ENCODE peak calls at places on chromosomes 2 and 18, in ten cellular contexts. R is mammary epithelial cell; P is GM12865; A is skeletal muscle cell; Z is fibroblast of the aortic adventitia; G is mesenchymal stem cell; W is GM06990; F is CD8-positive, alpha-beta memory T cell; L is Caco-2; B is transverse colon. S is an unnamed sample.

GRCh38 chr2:232863996-232864395 is 6.1 kb upstream of the SNORC start:
- DNase-seq in R (no peak), P (no peak), A (no peak), Z (no peak), G (no peak), W (no peak), F (no peak), L (no peak), B (no peak), S (no peak)

GRCh38 chr2:164066095-164066494 is 330.3 kb upstream of the FIGN start:
- DNase-seq in R (no peak), P (no peak), A (no peak), Z (no peak), G (no peak), W (no peak), F (no peak), L (no peak), B (no peak), S (no peak)

GRCh38 chr2:197992482-197993133 is 188.2 kb downstream of the PLCL1 start:
- DNase-seq in R (no peak), P (peak), A (no peak), Z (no peak), G (no peak), W (no peak), F (no peak), L (no peak), B (no peak), S (no peak)

GRCh38 chr2:96816836-96817702 is 1.0 kb downstream of the CNNM3 start:
- DNase-seq in R (peak), P (peak), A (no peak), Z (peak), G (peak), W (peak), F (no peak), L (no peak), B (no peak), S (no peak)

GRCh38 chr2:232547991-232548390 is 2.4 kb downstream of the TIGD1 start:
- DNase-seq in R (no peak), P (no peak), A (no peak), Z (no peak), G (no peak), W (no peak), F (no peak), L (no peak), B (no peak), S (no peak)

GRCh38 chr2:124482551-124482950 is 457.5 kb downstream of the CNTNAP5 start:
- DNase-seq in R (no peak), P (no peak), A (no peak), Z (no peak), G (no peak), W (no peak), F (no peak), L (no peak), B (no peak), S (no peak)

GRCh38 chr2:206211657-206212255 is 52.1 kb downstream of the EEF1B2 start:
- DNase-seq in R (peak), P (no peak), A (peak), Z (peak), G (peak), W (no peak), F (no peak), L (no peak), B (no peak), S (no peak)

GRCh38 chr18:2854871-2855270 is 8.1 kb downstream of the EMILIN2 start:
- DNase-seq in R (no peak), P (no peak), A (no peak), Z (peak), G (no peak), W (no peak), F (no peak), L (no peak), B (no peak), S (no peak)

GRCh38 chr18:46098616-46098933 is 479 bp upstream of the ATP5F1A start:
- DNase-seq in R (no peak), P (no peak), A (no peak), Z (no peak), G (no peak), W (no peak), F (no peak), L (no peak), B (no peak), S (no peak)
- H3K4me3 ChIP-seq in R (peak), P (peak), A (peak), Z (peak), G (peak), W (peak), F (peak), L (peak), B (peak), S (peak)

DNA sequence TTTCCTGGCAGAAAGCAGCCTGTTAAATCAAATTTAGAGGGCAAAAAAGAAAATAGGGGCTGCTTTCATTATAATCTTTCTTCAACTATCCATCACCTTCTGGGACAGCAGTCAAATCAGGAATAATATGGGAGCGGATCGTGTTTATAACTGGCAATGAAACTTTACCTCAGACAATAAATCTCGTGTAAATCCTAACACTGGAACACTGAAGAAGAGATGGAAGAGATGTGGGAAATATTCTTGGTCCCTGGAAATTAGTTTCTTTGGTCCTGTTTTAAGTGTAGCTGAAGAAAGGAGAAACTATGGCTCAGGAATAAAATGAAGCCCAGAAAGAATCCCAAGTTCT is 77.6 kb upstream of the SERTAD2 start:
- DNase-seq in R (no peak), P (no peak), A (no peak), Z (no peak), G (no peak), W (no peak), F (no peak), L (no peak), B (no peak), S (no peak)
- H3K4me3 ChIP-seq in R (peak), P (peak), A (no peak), Z (peak), G (peak), W (peak), F (peak), L (no peak), B (peak), S (no peak)

GRCh38 chr2:75076088-75076487 is 117.6 kb downstream of the POLE4 start:
- DNase-seq in R (no peak), P (no peak), A (peak), Z (no peak), G (no peak), W (no peak), F (no peak), L (no peak), B (no peak), S (no peak)

GRCh38 chr2:75079575-75079974 is 119.7 kb downstream of the TACR1 start:
- DNase-seq in R (no peak), P (no peak), A (no peak), Z (no peak), G (no peak), W (no peak), F (no peak), L (no peak), B (no peak), S (no peak)

GRCh38 chr2:75074228-75074627 is 115.8 kb downstream of the POLE4 start:
- DNase-seq in R (no peak), P (no peak), A (no peak), Z (no peak), G (no peak), W (no peak), F (no peak), L (no peak), B (no peak), S (no peak)

GRCh38 chr2:75074708-75075107 is 116.3 kb downstream of the POLE4 start:
- DNase-seq in R (no peak), P (peak), A (no peak), Z (no peak), G (no peak), W (no peak), F (no peak), L (no peak), B (no peak), S (no peak)

DNA sequence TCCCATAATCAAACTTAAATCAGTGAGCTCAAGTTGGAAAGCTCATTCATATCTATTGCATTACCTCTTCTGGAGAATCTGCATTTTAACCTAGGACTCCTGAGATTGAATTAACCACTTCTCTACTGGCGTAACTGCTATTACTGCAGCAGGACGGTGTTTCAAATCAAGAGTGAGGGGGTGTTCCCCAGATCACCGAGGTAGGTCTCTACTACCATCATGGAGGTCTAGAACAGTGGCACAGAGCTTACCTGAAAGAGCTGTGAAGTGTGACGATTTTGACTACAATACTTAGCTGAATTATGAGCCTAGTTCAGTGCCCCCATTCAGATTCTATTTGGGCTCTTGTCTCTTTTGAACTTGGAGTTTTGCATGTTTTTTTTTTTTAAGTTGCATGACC is 119.5 kb downstream of the POLE4 start:
- DNase-seq in R (no peak), P (peak), A (no peak), Z (no peak), G (no peak), W (no peak), F (no peak), L (no peak), B (no peak), S (no peak)
- H3K4me3 ChIP-seq in R (no peak), P (no peak), A (no peak), Z (no peak), G (no peak), W (no peak), F (no peak), L (no peak), B (no peak), S (no peak)

GRCh38 chr2:219684721-219685689 is 57.6 kb downstream of the SLC4A3 start:
- DNase-seq in R (peak), P (peak), A (peak), Z (peak), G (peak), W (peak), F (peak), L (peak), B (peak), S (no peak)
- H3K4me3 ChIP-seq in R (peak), P (peak), A (peak), Z (peak), G (peak), W (peak), F (peak), L (peak), B (peak), S (no peak)

DNA sequence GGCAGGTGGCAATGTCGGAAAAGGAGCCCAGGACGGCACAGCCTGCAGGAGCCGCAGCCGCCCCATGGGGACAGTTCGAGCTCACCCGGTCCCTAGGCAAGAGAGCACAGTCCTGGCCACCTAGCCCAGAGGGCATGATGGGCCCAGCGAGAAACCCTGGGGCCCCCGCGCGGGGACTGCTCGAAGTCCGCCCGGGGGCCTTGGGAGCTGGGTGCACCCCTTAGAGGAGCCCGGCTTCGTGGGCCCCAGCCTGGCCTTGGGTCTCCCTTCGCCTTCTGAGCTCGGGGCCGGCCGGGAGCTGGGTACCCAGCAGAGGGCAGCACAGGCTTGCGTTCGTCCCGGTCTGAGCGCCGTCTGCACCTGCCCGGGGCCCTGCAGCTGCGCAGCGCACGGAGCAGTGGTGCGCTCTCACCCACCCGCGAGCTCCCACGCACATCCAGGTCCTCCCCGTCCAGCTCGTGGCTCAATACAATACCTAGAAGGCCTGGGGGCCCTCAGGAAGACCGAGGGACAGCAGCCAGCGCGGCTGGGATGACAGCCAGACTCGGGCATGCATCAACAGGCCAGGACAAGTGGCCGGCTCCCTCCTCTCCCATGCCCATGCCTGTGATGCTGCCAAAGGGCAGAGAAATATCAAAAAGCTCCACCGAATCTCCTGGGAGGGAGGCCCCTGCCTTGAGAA is 96.2 kb upstream of the ZNF532 start:
- DNase-seq in R (peak), P (peak), A (no peak), Z (peak), G (peak), W (peak), F (peak), L (peak), B (peak), S (no peak)
- H3K4me3 ChIP-seq in R (no peak), P (no peak), A (peak), Z (peak), G (peak), W (peak), F (no peak), L (no peak), B (peak), S (no peak)

DNA sequence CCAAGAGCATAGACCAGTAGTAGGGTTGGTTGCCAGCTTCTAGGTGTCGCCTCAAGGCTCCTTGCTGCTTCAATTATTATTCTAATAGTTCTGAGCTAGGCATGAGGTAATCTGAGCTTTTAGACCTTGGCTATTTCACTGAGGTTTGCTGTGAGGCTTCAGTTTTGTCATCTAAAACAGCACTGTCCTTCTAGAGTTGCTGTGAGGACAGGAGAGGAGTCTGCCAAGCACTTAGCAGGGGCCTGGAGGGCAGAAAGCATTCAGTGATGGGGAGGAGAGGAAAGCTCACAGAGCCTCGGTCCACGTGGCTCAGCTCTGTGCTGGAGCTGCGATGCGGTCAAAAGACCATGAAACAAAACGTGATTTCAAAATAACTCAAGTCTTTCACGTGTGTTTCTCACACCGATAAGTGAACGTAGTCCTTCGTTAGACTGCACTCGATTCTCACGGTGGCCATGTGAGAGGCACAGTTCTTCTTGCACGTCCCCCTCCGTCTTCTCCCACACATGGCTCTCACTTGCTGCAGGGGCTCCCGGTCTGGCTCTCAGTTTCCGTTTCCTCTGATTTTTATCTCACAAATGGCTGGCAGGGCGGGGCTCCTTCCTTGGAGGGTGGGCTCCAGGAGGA is 113.7 kb downstream of the B3GNT2 start:
- DNase-seq in R (no peak), P (peak), A (no peak), Z (peak), G (no peak), W (peak), F (peak), L (no peak), B (no peak), S (no peak)
- H3K4me3 ChIP-seq in R (no peak), P (peak), A (no peak), Z (peak), G (peak), W (no peak), F (peak), L (no peak), B (no peak), S (no peak)

DNA sequence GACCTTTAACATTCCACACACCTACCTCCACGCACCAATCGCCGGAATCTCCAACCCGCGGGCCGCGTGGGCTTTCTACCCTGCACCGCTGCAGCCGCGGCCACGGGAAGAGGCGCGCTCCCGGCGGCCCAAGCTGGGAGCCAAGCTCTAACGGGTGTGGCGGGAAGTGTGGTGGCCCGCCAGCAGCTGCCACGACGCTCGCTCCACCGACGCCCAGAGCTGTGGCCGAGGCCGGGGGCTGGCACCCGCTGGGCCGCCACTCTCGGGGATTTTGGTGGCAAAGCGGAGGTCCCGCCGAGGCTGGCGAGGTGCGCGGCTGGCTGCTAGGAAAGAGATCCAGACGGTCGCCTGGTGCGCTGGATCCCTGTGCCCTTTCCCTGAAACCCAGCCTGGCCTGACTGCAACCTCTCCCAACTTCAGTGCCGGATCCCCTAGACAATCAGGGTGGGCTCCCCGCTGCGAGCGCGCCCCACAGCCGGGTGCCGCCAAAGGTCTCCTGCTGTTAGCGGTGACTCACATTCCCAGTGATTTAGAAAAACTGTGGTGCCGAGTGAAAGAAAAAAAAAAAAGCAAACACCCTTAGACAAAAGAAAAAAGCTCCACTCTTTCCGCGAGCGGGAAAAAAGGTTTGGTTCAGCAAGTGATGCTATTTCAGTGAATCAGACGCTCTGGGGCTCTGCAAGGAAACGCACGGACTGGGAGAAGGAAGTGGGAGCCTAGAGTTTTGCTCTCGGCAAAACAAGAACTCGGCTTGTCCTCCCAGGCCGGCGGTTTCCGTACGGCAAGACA is 2.9 kb upstream of the BCL2L11 start:
- DNase-seq in R (peak), P (no peak), A (no peak), Z (peak), G (peak), W (peak), F (peak), L (no peak), B (peak), S (no peak)
- H3K4me3 ChIP-seq in R (peak), P (no peak), A (peak), Z (peak), G (peak), W (no peak), F (peak), L (peak), B (peak), S (peak)

GRCh38 chr18:48957136-48957535 is 6.4 kb upstream of the SMAD7 start:
- DNase-seq in R (peak), P (no peak), A (no peak), Z (no peak), G (no peak), W (no peak), F (no peak), L (no peak), B (no peak), S (no peak)

GRCh38 chr18:48955528-48956261 is 4.9 kb upstream of the SMAD7 start:
- DNase-seq in R (peak), P (no peak), A (no peak), Z (peak), G (peak), W (no peak), F (no peak), L (no peak), B (no peak), S (no peak)

GRCh38 chr18:48956378-48956777 is 5.6 kb upstream of the SMAD7 start:
- DNase-seq in R (no peak), P (no peak), A (peak), Z (peak), G (peak), W (no peak), F (no peak), L (no peak), B (no peak), S (no peak)

GRCh38 chr18:48953096-48953706 is 2.4 kb upstream of the SMAD7 start:
- DNase-seq in R (no peak), P (no peak), A (no peak), Z (no peak), G (no peak), W (no peak), F (peak), L (no peak), B (no peak), S (no peak)

DNA sequence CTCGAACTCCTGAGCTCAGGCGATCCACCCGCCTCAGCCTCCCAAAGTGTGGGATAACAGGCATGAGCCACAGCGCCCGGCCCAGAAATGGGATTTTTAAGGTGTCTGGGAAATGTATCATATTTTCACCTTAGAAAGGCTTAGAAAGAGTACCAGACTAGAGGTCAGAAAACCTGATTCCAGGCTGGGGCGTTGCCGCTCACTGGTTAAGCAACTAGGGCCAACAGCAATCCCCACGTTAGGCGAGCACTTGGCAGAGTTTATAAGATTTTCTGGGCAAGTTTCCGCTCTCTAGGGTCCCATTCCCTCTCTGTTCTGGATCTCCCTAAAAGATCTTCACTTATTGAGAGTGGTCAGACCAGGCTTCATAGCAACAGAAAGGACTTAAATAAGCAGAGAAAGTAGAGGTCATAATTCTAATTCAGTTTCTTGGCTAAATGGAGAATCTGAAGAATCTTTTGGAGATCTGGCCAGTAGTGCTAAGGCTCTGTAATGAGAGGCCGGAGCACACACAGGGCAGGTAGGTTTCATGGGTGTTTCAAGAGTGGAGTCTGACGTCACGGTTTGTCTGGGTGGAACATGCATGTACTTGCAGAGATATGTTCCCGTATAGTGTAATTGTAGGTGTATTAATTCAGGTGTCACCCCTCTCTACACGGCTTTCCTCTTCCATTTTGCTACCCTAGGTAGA is 4.2 kb upstream of the SMAD7 start:
- DNase-seq in R (peak), P (no peak), A (no peak), Z (peak), G (no peak), W (no peak), F (no peak), L (no peak), B (no peak), S (no peak)
- H3K4me3 ChIP-seq in R (no peak), P (no peak), A (no peak), Z (no peak), G (peak), W (no peak), F (no peak), L (no peak), B (no peak), S (no peak)

DNA sequence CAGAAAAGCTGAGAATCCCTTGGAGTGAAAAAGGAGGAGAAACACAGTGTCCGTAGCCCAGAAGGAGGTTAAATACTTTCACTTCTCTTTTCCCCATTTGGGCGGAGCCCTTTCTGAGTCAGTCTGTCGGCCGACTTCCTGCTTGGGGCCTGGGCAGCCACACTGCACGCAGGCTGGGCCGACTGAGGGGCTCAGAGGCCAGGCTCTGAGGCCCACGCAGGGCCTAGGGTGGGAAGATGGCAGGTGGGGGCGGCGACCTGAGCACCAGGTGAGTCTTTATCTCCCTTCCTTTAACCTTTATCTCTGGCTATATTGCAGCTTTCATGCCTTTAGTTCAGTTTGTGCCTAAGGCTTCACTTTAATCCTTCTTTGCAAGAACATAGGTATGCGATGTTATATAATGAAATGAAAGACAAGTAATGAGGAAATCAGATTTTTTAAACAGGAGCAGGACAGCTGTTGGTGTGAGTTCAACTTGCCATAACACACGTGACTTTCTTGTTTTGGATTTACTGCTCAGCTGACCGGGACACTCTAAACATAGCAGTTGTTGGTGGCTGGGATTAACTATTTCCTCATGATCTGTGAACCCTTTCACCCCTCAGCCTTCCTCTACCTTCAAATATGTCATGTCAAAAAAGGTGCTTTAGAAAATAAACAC is at the start of gene SP100:
- DNase-seq in R (peak), P (peak), A (peak), Z (peak), G (peak), W (peak), F (peak), L (peak), B (peak), S (peak)
- H3K4me3 ChIP-seq in R (peak), P (peak), A (peak), Z (peak), G (peak), W (peak), F (peak), L (peak), B (peak), S (peak)

S was measured in Jurkat, Clone E6-1.